ENCODE peak calls at places on chromosome 11, in nine cellular contexts. P is AML-193, L is EL, S is Right ventricle myocardium inferior, V is NCI-H774, I is Daoy, X is substantia nigra, T is NCI-H748 treated with DMSO at 0.1 percent for 48 hours, W is RPMI8226. D is an unnamed sample.

GRCh38 chr11:4916581-4916980 is 2.6 kb downstream of the OR51G2 start:
- DNase-seq in X (no peak), V (no peak), W (no peak), S (no peak), P (no peak), T (no peak), L (no peak), I (no peak), D (no peak)

GRCh38 chr11:102800774-102801173 is 2.8 kb upstream of the MMP1 start:
- DNase-seq in W (no peak), T (no peak), I (no peak), P (no peak), S (no peak), V (no peak), X (no peak), L (no peak), D (no peak)

GRCh38 chr11:86610559-86611341 is 61.7 kb downstream of the ME3 start:
- DNase-seq in L (no peak), V (no peak), X (no peak), W (no peak), P (no peak), T (no peak), I (no peak), S (peak; percentile 50), D (no peak)

GRCh38 chr11:106288057-106288456 is 210.6 kb downstream of the AASDHPPT start:
- DNase-seq in L (no peak), T (no peak), I (no peak), S (no peak), V (no peak), X (no peak), W (no peak), P (no peak), D (no peak)

GRCh38 chr11:128697645-128698174 is 3.8 kb downstream of the FLI1 start:
- DNase-seq in S (no peak), X (no peak), I (no peak), T (no peak), L (no peak), P (no peak), V (no peak), W (no peak), D (no peak)

GRCh38 chr11:1763796-1764661 is at the start of gene CTSD:
- DNase-seq in W (peak; percentile 84), V (peak; percentile 76), I (peak; percentile 89), P (peak; percentile 58), X (peak; percentile 71), S (peak; percentile 96), T (peak; percentile 54), L (peak; percentile 80), D (peak; percentile 95)

GRCh38 chr11:104653011-104653806 is 245.1 kb downstream of the CASP12 start:
- DNase-seq in T (no peak), S (no peak), X (no peak), V (no peak), L (peak; percentile 2), P (peak; percentile 30), W (peak; percentile 72), I (no peak), D (no peak)

GRCh38 chr11:75214411-75214821 is 26.2 kb upstream of the TPBGL start:
- DNase-seq in S (peak; percentile 86), T (no peak), L (peak; percentile 71), I (peak; percentile 63), V (no peak), X (no peak), W (peak; percentile 91), P (peak; percentile 73), D (peak; percentile 30)

GRCh38 chr11:67646535-67647336 is 3.8 kb downstream of the ACY3 start:
- DNase-seq in L (no peak), T (no peak), W (peak; percentile 93), I (no peak), V (no peak), S (no peak), P (peak; percentile 55), X (no peak), D (peak; percentile 82)

GRCh38 chr11:48101044-48101733 is 115.4 kb upstream of the OR4B1 start:
- DNase-seq in P (no peak), I (no peak), X (no peak), T (no peak), L (no peak), W (no peak), S (no peak), V (no peak), D (no peak)

GRCh38 chr11:124582565-124582964 is 12.8 kb downstream of the OR8A1 start:
- DNase-seq in X (no peak), I (no peak), W (no peak), S (no peak), L (no peak), V (no peak), P (no peak), T (no peak), D (no peak)

GRCh38 chr11:120102862-120103118 is 35.1 kb downstream of the TRIM29 start:
- DNase-seq in W (no peak), X (no peak), I (no peak), P (no peak), S (no peak), V (no peak), T (no peak), L (no peak), D (no peak)

GRCh38 chr11:134939905-134940304 is 527.9 kb upstream of the B3GAT1 start:
- DNase-seq in P (no peak), W (no peak), T (no peak), L (no peak), X (no peak), S (no peak), I (peak; percentile 44), V (no peak), D (no peak)

GRCh38 chr11:6248248-6248647 is 9.4 kb downstream of the CNGA4 start:
- DNase-seq in W (no peak), I (no peak), P (no peak), L (no peak), X (no peak), V (no peak), S (no peak), T (no peak), D (no peak)

GRCh38 chr11:11979487-11980117 is 28.8 kb downstream of the DKK3 start:
- DNase-seq in V (no peak), W (no peak), X (no peak), S (no peak), I (peak; percentile 51), P (no peak), L (peak; percentile 79), T (no peak), D (no peak)

GRCh38 chr11:133934599-133935550 is 21.9 kb downstream of the IGSF9B start:
- DNase-seq in S (peak; percentile 73), V (no peak), W (no peak), T (no peak), L (peak; percentile 66), X (peak; percentile 46), I (peak; percentile 93), P (no peak), D (no peak)

GRCh38 chr11:45313211-45313865 is 27.2 kb upstream of the SYT13 start:
- DNase-seq in X (no peak), L (no peak), I (no peak), V (no peak), S (no peak), W (no peak), T (no peak), P (no peak), D (no peak)

GRCh38 chr11:638616-639323 is 1.7 kb downstream of the DRD4 start:
- DNase-seq in I (no peak), L (no peak), V (no peak), W (no peak), S (peak; percentile 35), P (no peak), T (no peak), X (no peak), D (no peak)

GRCh38 chr11:28674432-28675076 is 566.4 kb downstream of the METTL15 start:
- DNase-seq in V (no peak), P (no peak), L (peak; percentile 81), W (peak; percentile 3), T (no peak), S (no peak), I (peak; percentile 52), X (no peak), D (no peak)

GRCh38 chr11:71062199-71062598 is 190.2 kb downstream of the SHANK2 start:
- DNase-seq in L (no peak), S (no peak), P (no peak), T (no peak), I (no peak), V (no peak), W (no peak), X (no peak), D (no peak)

GRCh38 chr11:65459552-65459951 is 37.0 kb downstream of the NEAT1 start:
- DNase-seq in X (no peak), V (no peak), S (no peak), T (no peak), L (no peak), I (no peak), P (no peak), W (no peak), D (no peak)

GRCh38 chr11:10038916-10039315 is 255.1 kb downstream of the SBF2 start:
- DNase-seq in W (no peak), P (no peak), S (no peak), X (no peak), I (no peak), T (no peak), V (no peak), L (no peak), D (no peak)

GRCh38 chr11:97498891-97499290 is 1109.1 kb downstream of the JRKL start:
- DNase-seq in S (no peak), T (no peak), W (no peak), V (no peak), P (no peak), L (no peak), X (no peak), I (no peak), D (no peak)

GRCh38 chr11:94305146-94305545 is 766 bp downstream of the IZUMO1R start:
- DNase-seq in S (no peak), V (no peak), P (no peak), T (no peak), I (no peak), X (no peak), W (no peak), L (peak; percentile 51), D (no peak)

GRCh38 chr11:111540921-111541208 is 345 bp downstream of the LAYN start:
- DNase-seq in X (no peak), W (no peak), V (no peak), L (no peak), S (no peak), P (no peak), I (no peak), T (no peak), D (no peak)

GRCh38 chr11:17954395-17955252 is 58.2 kb downstream of the SERGEF start:
- DNase-seq in P (peak; percentile 35), W (no peak), V (no peak), L (no peak), I (no peak), T (no peak), X (no peak), S (no peak), D (no peak)

GRCh38 chr11:120248551-120249278 is 8.8 kb downstream of the POU2F3 start:
- DNase-seq in I (peak; percentile 57), V (no peak), L (peak; percentile 49), P (no peak), T (no peak), W (no peak), S (no peak), X (no peak), D (no peak)

GRCh38 chr11:9473408-9473807 is 12.6 kb downstream of the ZNF143 start:
- DNase-seq in S (no peak), L (no peak), P (no peak), W (no peak), I (no peak), T (no peak), V (no peak), X (no peak), D (no peak)

GRCh38 chr11:8512547-8512946 is 81.5 kb downstream of the STK33 start:
- DNase-seq in W (no peak), I (no peak), X (no peak), L (no peak), P (no peak), S (no peak), T (no peak), V (no peak), D (no peak)

GRCh38 chr11:123973816-123974215 is 3.8 kb downstream of the OR10S1 start:
- DNase-seq in L (peak; percentile 79), V (no peak), W (no peak), I (peak; percentile 44), P (no peak), T (no peak), X (no peak), S (no peak), D (no peak)